ENCODE peak calls at places on chromosome 19, in ten cellular contexts. O is cardiac fibroblast; H is NCI-H524; C is putamen; A is activated CD4-positive, alpha-beta T cell treated with anti-CD3 and anti-CD28 coated beads, Interleukin-2, amount 50 U/mL, for 48 hours; K is NCI-H1436; Q is stimulated activated naive CD8-positive, alpha-beta T cell treated with anti-CD3 and anti-CD28 coated beads, Interleukin-15, amount 100 ng/mL, for 72 hours; R is tibial artery; S is IMR-90; F is CD4-positive, alpha-beta T cell. D is an unnamed sample.

GRCh38 chr19:8209965-8210659 is 942 bp downstream of the CERS4 start:
- DNase-seq in O (no peak), H (peak; percentile 23), C (no peak), A (no peak), K (no peak), Q (no peak), R (no peak), S (no peak), F (no peak), D (no peak)

GRCh38 chr19:33227242-33227650 is 1.6 kb upstream of the SLC7A10 start:
- DNase-seq in O (peak; percentile 74), H (no peak), C (no peak), A (no peak), K (no peak), Q (no peak), R (no peak), S (peak; percentile 6), F (no peak), D (no peak)

GRCh38 chr19:3098515-3099346 is 4.6 kb downstream of the GNA11 start:
- DNase-seq in O (peak; percentile 44), H (no peak), C (no peak), A (no peak), K (no peak), Q (no peak), R (peak; percentile 67), S (peak; percentile 23), F (no peak), D (no peak)

GRCh38 chr19:13275016-13275722 is 125.0 kb downstream of the IER2 start:
- DNase-seq in O (no peak), H (no peak), C (no peak), A (no peak), K (no peak), Q (no peak), R (no peak), S (no peak), F (no peak), D (no peak)

GRCh38 chr19:9370747-9371619 is 8.2 kb downstream of the ZNF177 start:
- DNase-seq in O (no peak), H (no peak), C (no peak), A (no peak), K (no peak), Q (no peak), R (no peak), S (no peak), F (no peak), D (no peak)

GRCh38 chr19:43464089-43464775 is 1.2 kb downstream of the LYPD3 start:
- DNase-seq in O (no peak), H (peak; percentile 33), C (no peak), A (peak; percentile 76), K (peak; percentile 43), Q (no peak), R (peak; percentile 83), S (no peak), F (peak; percentile 65), D (peak; percentile 70)

GRCh38 chr19:17220207-17220758 is 5.1 kb downstream of the USE1 start:
- DNase-seq in O (peak; percentile 86), H (no peak), C (no peak), A (no peak), K (no peak), Q (no peak), R (no peak), S (peak; percentile 71), F (no peak), D (no peak)

GRCh38 chr19:48398329-48399235 is 5.1 kb downstream of the GRIN2D start:
- DNase-seq in O (peak; percentile 90), H (peak; percentile 81), C (no peak), A (peak; percentile 85), K (peak; percentile 92), Q (peak; percentile 91), R (peak; percentile 61), S (peak; percentile 41), F (peak; percentile 77), D (peak; percentile 92)

GRCh38 chr19:35207391-35207871 is 21.1 kb downstream of the FAM187B start:
- DNase-seq in O (no peak), H (no peak), C (no peak), A (no peak), K (no peak), Q (no peak), R (no peak), S (no peak), F (no peak), D (peak; percentile 43)

GRCh38 chr19:49342291-49342721 is 7.1 kb downstream of the CD37 start:
- DNase-seq in O (no peak), H (no peak), C (no peak), A (no peak), K (no peak), Q (no peak), R (no peak), S (no peak), F (no peak), D (no peak)